ENCODE peak calls at places on chromosomes 1 and 21, in four cellular contexts. Y is A673, W is ELR, C is T-cell. V is an unnamed sample.

GRCh38 chr21:36188081-36188681 is 31.6 kb downstream of the DOP1B start:
- DNase-seq in Y (no peak), C (no peak), W (no peak), V (no peak)

GRCh38 chr1:87765686-87766085 is 437.0 kb downstream of the LMO4 start:
- DNase-seq in C (no peak), Y (peak), W (peak), V (no peak)

GRCh38 chr1:225760531-225760930 is 17.1 kb upstream of the SRP9 start:
- DNase-seq in Y (no peak), C (no peak), W (no peak), V (no peak)

GRCh38 chr1:93816970-93817738 is 61.9 kb downstream of the DNTTIP2 start:
- DNase-seq in W (peak), Y (peak), C (no peak), V (no peak)

GRCh38 chr1:161166669-161167548 is 683 bp downstream of the PPOX start:
- DNase-seq in W (peak), C (no peak), Y (no peak), V (no peak)

GRCh38 chr1:171311771-171312558 is 2.0 kb upstream of the FMO4 start:
- DNase-seq in C (no peak), W (no peak), Y (no peak), V (no peak)

GRCh38 chr1:66246371-66247262 is 287.3 kb upstream of the SGIP1 start:
- DNase-seq in W (no peak), Y (peak), C (no peak), V (no peak)

GRCh38 chr1:206497363-206497762 is 10.0 kb upstream of the RASSF5 start:
- DNase-seq in W (no peak), C (no peak), Y (no peak), V (no peak)

GRCh38 chr1:53737648-53738204 is 1.2 kb downstream of the GLIS1 start:
- DNase-seq in C (no peak), Y (no peak), W (no peak), V (no peak)

GRCh38 chr1:235968837-235969236 is 96.1 kb downstream of the NID1 start:
- DNase-seq in C (no peak), Y (no peak), W (no peak), V (no peak)

GRCh38 chr1:26626994-26627393 is 68.8 kb upstream of the ARID1A start:
- DNase-seq in Y (no peak), C (no peak), W (no peak), V (no peak)

V was measured in immature natural killer cell.